ENCODE peak calls at places on chromosomes 13 and 19, in ten cellular contexts. U is cardiac muscle cell, P is prostate gland, X is GM23248, D is GM12878, Z is gastrocnemius medialis, L is lower lobe of right lung, V is ovary, K is ascending aorta, M is heart right ventricle. F is an unnamed sample.

GRCh38 chr13:99218969-99219368 is 18.3 kb downstream of the UBAC2 start:
- DNase-seq in V (peak; percentile 4), L (no peak), M (no peak), X (no peak), Z (no peak), D (peak; percentile 62), P (no peak), K (no peak), U (no peak), F (peak; percentile 49)

GRCh38 chr19:21328402-21328801 is 808 bp downstream of the ZNF708 start:
- DNase-seq in Z (no peak), D (no peak), K (no peak), L (no peak), U (peak; percentile 8), X (no peak), M (no peak), P (no peak), V (no peak), F (no peak)

GRCh38 chr19:13366529-13367143 is 139.6 kb downstream of the CACNA1A start:
- DNase-seq in X (peak; percentile 48), L (no peak), K (no peak), P (no peak), D (no peak), U (peak; percentile 55), V (no peak), M (no peak), Z (no peak), F (no peak)

GRCh38 chr19:17829855-17830566 is 8.7 kb upstream of the INSL3 start:
- DNase-seq in M (no peak), P (no peak), K (no peak), Z (no peak), X (peak; percentile 58), L (no peak), U (peak; percentile 31), V (peak; percentile 89), D (no peak), F (no peak)

GRCh38 chr13:85373322-85373721 is 425.9 kb downstream of the SLITRK6 start:
- DNase-seq in V (no peak), L (no peak), K (no peak), X (no peak), M (no peak), P (no peak), Z (no peak), D (no peak), U (no peak), F (no peak)

GRCh38 chr19:13849991-13850909 is 26.7 kb upstream of the NANOS3 start:
- DNase-seq in K (no peak), U (peak; percentile 87), L (peak; percentile 91), P (peak; percentile 77), M (peak; percentile 84), V (peak; percentile 90), Z (no peak), X (peak; percentile 89), D (no peak), F (peak; percentile 62)

GRCh38 chr13:91286317-91286716 is 61.2 kb upstream of the MIR17HG start:
- DNase-seq in X (no peak), P (no peak), L (no peak), M (no peak), K (no peak), U (no peak), D (no peak), Z (no peak), V (no peak), F (no peak)

GRCh38 chr13:24502567-24503375 is 9.8 kb downstream of the PARP4 start:
- DNase-seq in Z (no peak), P (no peak), X (peak; percentile 83), M (no peak), V (no peak), U (peak; percentile 43), D (no peak), L (no peak), K (no peak), F (no peak)

GRCh38 chr13:75258159-75258782 is 223.7 kb downstream of the TBC1D4 start:
- DNase-seq in P (no peak), V (no peak), L (no peak), U (peak; percentile 70), D (no peak), Z (no peak), X (peak; percentile 59), K (no peak), M (no peak), F (no peak)

GRCh38 chr19:44303976-44304568 is 753 bp downstream of the ZNF235 start:
- DNase-seq in P (peak; percentile 5), X (peak; percentile 77), Z (no peak), L (no peak), U (no peak), V (peak; percentile 21), D (no peak), K (no peak), M (no peak), F (no peak)

GRCh38 chr19:53537523-53538377 is at the start of gene ZNF331:
- DNase-seq in M (peak; percentile 83), V (peak; percentile 86), K (peak; percentile 69), L (peak; percentile 88), P (peak; percentile 68), D (peak; percentile 63), Z (peak; percentile 53), X (peak; percentile 86), U (peak; percentile 82), F (peak; percentile 89)

GRCh38 chr13:66972659-66973058 is 257.5 kb downstream of the PCDH9 start:
- DNase-seq in U (peak; percentile 2), Z (no peak), L (no peak), M (no peak), V (no peak), D (no peak), K (no peak), P (no peak), X (no peak), F (no peak)

GRCh38 chr19:40210919-40211318 is 7.3 kb downstream of the TTC9B start:
- DNase-seq in M (no peak), U (no peak), V (no peak), D (no peak), L (no peak), X (no peak), P (no peak), K (no peak), Z (no peak), F (no peak)

GRCh38 chr13:39527961-39528720 is 74.9 kb downstream of the LHFPL6 start:
- DNase-seq in K (no peak), D (no peak), V (no peak), L (no peak), Z (no peak), X (peak; percentile 97), M (no peak), U (peak; percentile 83), P (no peak), F (no peak)

GRCh38 chr13:40271931-40272775 is 394.3 kb downstream of the FOXO1 start:
- DNase-seq in P (peak; percentile 62), L (peak; percentile 53), V (peak; percentile 90), X (peak; percentile 82), M (peak; percentile 45), Z (peak; percentile 64), K (peak; percentile 27), U (peak; percentile 88), D (no peak), F (no peak)

GRCh38 chr19:56663931-56664500 is 7.5 kb downstream of the ZNF835 start:
- DNase-seq in D (no peak), X (no peak), V (no peak), U (no peak), P (no peak), L (no peak), Z (no peak), M (no peak), K (no peak), F (no peak)
- H3K9me3 ChIP-seq in D (peaks cover 3% of the 10 kb centered on the region), X (no peaks in the 10 kb centered on the region), V (no peaks in the 10 kb centered on the region), U (no peaks in the 10 kb centered on the region), P (no peaks in the 10 kb centered on the region), L (peaks cover 25% of the 10 kb centered on the region), Z (no peaks in the 10 kb centered on the region), M (no peaks in the 10 kb centered on the region), K (peaks cover 2% of the 10 kb centered on the region), F (no peaks in the 10 kb centered on the region)

DNA sequence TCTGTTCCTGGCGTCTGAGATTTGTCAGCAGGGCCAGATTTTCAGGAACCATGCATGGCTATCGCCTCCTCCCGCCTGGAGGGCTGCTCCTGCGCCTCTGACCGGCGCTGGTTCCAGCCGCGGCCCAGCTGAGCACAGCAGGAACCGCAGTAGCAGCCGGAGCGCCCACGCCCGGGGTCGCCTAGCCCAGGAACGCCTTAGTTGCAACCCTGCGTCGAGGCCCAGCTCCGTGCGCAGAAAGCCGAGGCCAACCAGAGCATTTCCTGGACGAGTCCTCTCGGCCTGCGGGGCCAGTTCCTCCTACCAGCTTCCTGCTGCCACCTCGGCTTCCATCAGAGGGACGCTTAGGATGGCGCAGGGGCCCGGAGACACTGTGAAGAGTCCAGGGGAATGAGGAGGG is 74.9 kb downstream of the ZNF492 start:
- DNase-seq in Z (no peak), V (no peak), P (no peak), D (no peak), L (no peak), X (no peak), U (no peak), M (no peak), K (no peak), F (no peak)
- H3K9me3 ChIP-seq in Z (no peaks in the 10 kb centered on the region), V (no peaks in the 10 kb centered on the region), P (no peaks in the 10 kb centered on the region), D (no peaks in the 10 kb centered on the region), L (peaks cover 18% of the 10 kb centered on the region), X (no peaks in the 10 kb centered on the region), U (no peaks in the 10 kb centered on the region), M (no peaks in the 10 kb centered on the region), K (no peaks in the 10 kb centered on the region), F (peaks cover 4% of the 10 kb centered on the region)

GRCh38 chr19:2848625-2849024 is 7.3 kb downstream of the ZNF555 start:
- DNase-seq in P (no peak), X (no peak), Z (no peak), L (no peak), K (no peak), U (no peak), D (no peak), V (no peak), M (no peak), F (no peak)
- H3K9me3 ChIP-seq in P (peaks cover 9% of the 10 kb centered on the region), X (peaks cover 8% of the 10 kb centered on the region), Z (peaks cover 40% of the 10 kb centered on the region), L (peaks cover 52% of the 10 kb centered on the region), K (peaks cover 86% of the 10 kb centered on the region), U (peaks cover 13% of the 10 kb centered on the region), D (peaks cover 34% of the 10 kb centered on the region), V (peaks cover 57% of the 10 kb centered on the region), M (peaks cover 44% of the 10 kb centered on the region), F (peaks cover 12% of the 10 kb centered on the region)

GRCh38 chr19:23052349-23052748 is 49.4 kb upstream of the ZNF728 start:
- DNase-seq in K (no peak), D (no peak), L (no peak), V (no peak), U (no peak), Z (no peak), M (no peak), X (no peak), P (no peak), F (no peak)

GRCh38 chr19:23055946-23056345 is 53.0 kb upstream of the ZNF728 start:
- DNase-seq in U (no peak), D (no peak), Z (no peak), K (no peak), L (no peak), P (no peak), V (no peak), M (no peak), X (no peak), F (no peak)

GRCh38 chr19:23055501-23055900 is 52.5 kb upstream of the ZNF728 start:
- DNase-seq in L (no peak), P (no peak), U (no peak), M (no peak), Z (no peak), D (no peak), X (no peak), K (no peak), V (no peak), F (no peak)

GRCh38 chr19:23056516-23056915 is 53.5 kb upstream of the ZNF728 start:
- DNase-seq in D (no peak), Z (no peak), K (no peak), L (no peak), U (no peak), V (no peak), M (no peak), X (no peak), P (no peak), F (no peak)

GRCh38 chr19:23054456-23054855 is 51.5 kb upstream of the ZNF728 start:
- DNase-seq in M (no peak), X (no peak), Z (no peak), L (no peak), V (no peak), U (no peak), D (no peak), P (no peak), K (no peak), F (no peak)
- H3K9me3 ChIP-seq in M (no peaks in the 10 kb centered on the region), X (no peaks in the 10 kb centered on the region), Z (no peaks in the 10 kb centered on the region), L (peaks cover 3% of the 10 kb centered on the region), V (no peaks in the 10 kb centered on the region), U (no peaks in the 10 kb centered on the region), D (no peaks in the 10 kb centered on the region), P (no peaks in the 10 kb centered on the region), K (no peaks in the 10 kb centered on the region), F (no peaks in the 10 kb centered on the region)

F was measured in T-helper 17 cell.